ENCODE peak calls at places on chromosomes 6 and 20, in seven cellular contexts. M is WERI-Rb-1, Q is astrocyte of the cerebellum, F is spleen, H is suprapubic skin, A is fibroblast of the aortic adventitia, G is HFF-Myc. E is an unnamed sample.

GRCh38 chr6:43020847-43021246 is 576 bp upstream of the RRP36 start:
- DNase-seq in M (peak), Q (no peak), F (no peak), H (no peak), A (no peak), G (no peak), E (no peak)

GRCh38 chr6:125236536-125237327 is 65.0 kb downstream of the HDDC2 start:
- DNase-seq in M (no peak), Q (no peak), F (no peak), H (no peak), A (peak), G (no peak), E (no peak)

GRCh38 chr6:71254323-71254722 is 34.3 kb upstream of the OGFRL1 start:
- DNase-seq in M (peak), Q (no peak), F (no peak), H (no peak), A (no peak), G (no peak), E (no peak)

GRCh38 chr6:144296973-144297372 is 11.8 kb downstream of the UTRN start:
- DNase-seq in M (no peak), Q (no peak), F (no peak), H (no peak), A (peak), G (no peak), E (no peak)

GRCh38 chr6:6586167-6586566 is 2.4 kb upstream of the LY86 start:
- DNase-seq in M (no peak), Q (no peak), F (no peak), H (no peak), A (no peak), G (no peak), E (no peak)

GRCh38 chr20:37670426-37670825 is 23.4 kb upstream of the CTNNBL1 start:
- DNase-seq in M (no peak), Q (no peak), F (no peak), H (no peak), A (peak), G (peak), E (no peak)

GRCh38 chr6:141552463-141552862 is 580.3 kb upstream of the GJE1 start:
- DNase-seq in M (no peak), Q (peak), F (no peak), H (no peak), A (peak), G (peak), E (no peak)

GRCh38 chr20:17612287-17612974 is 42.6 kb downstream of the DSTN start:
- DNase-seq in M (no peak), Q (no peak), F (peak), H (no peak), A (peak), G (no peak), E (peak)

GRCh38 chr20:15851576-15852075 is 721.6 kb downstream of the KIF16B start:
- DNase-seq in M (peak), Q (no peak), F (no peak), H (no peak), A (no peak), G (no peak), E (no peak)

GRCh38 chr6:79180082-79180481 is 54.4 kb downstream of the HMGN3 start:
- DNase-seq in M (no peak), Q (no peak), F (no peak), H (no peak), A (no peak), G (no peak), E (no peak)

GRCh38 chr20:57517904-57518303 is 7.0 kb downstream of the CTCFL start:
- DNase-seq in M (no peak), Q (no peak), F (no peak), H (no peak), A (no peak), G (no peak), E (no peak)

GRCh38 chr6:3205913-3206312 is 21.5 kb downstream of the TUBB2B start:
- DNase-seq in M (no peak), Q (peak), F (no peak), H (no peak), A (peak), G (no peak), E (no peak)

GRCh38 chr6:160767019-160767646 is 65.1 kb downstream of the PLG start:
- DNase-seq in M (peak), Q (peak), F (peak), H (peak), A (peak), G (no peak), E (no peak)

GRCh38 chr6:64404370-64404769 is 768.8 kb downstream of the PHF3 start:
- DNase-seq in M (no peak), Q (no peak), F (no peak), H (no peak), A (no peak), G (no peak), E (no peak)

GRCh38 chr20:43744966-43745733 is 18.3 kb upstream of the GTSF1L start:
- DNase-seq in M (peak), Q (no peak), F (no peak), H (no peak), A (no peak), G (no peak), E (no peak)

GRCh38 chr6:14266266-14266665 is 148.7 kb downstream of the CD83 start:
- DNase-seq in M (no peak), Q (no peak), F (no peak), H (no peak), A (no peak), G (no peak), E (no peak)

GRCh38 chr6:42417641-42418112 is 34.0 kb downstream of the TRERF1 start:
- DNase-seq in M (no peak), Q (peak), F (peak), H (no peak), A (peak), G (no peak), E (peak)

GRCh38 chr20:49186535-49187329 is 1.4 kb downstream of the STAU1 start:
- DNase-seq in M (peak), Q (peak), F (peak), H (no peak), A (peak), G (no peak), E (peak)

GRCh38 chr6:88490195-88490594 is 324.0 kb upstream of the CNR1 start:
- DNase-seq in M (no peak), Q (no peak), F (no peak), H (no peak), A (no peak), G (no peak), E (no peak)

GRCh38 chr6:4794140-4794707 is 18.0 kb downstream of the CDYL start:
- DNase-seq in M (no peak), Q (no peak), F (no peak), H (no peak), A (no peak), G (no peak), E (no peak)

GRCh38 chr20:41482647-41483552 is 116.3 kb upstream of the EMILIN3 start:
- DNase-seq in M (peak), Q (peak), F (no peak), H (no peak), A (peak), G (peak), E (no peak)

GRCh38 chr20:16860914-16861313 is 112.8 kb downstream of the OTOR start:
- DNase-seq in M (no peak), Q (no peak), F (no peak), H (no peak), A (no peak), G (no peak), E (no peak)

GRCh38 chr20:34524426-34524825 is 8.2 kb downstream of the DYNLRB1 start:
- DNase-seq in M (no peak), Q (no peak), F (no peak), H (no peak), A (no peak), G (no peak), E (no peak)

GRCh38 chr6:122717350-122717749 is 62.2 kb upstream of the FABP7 start:
- DNase-seq in M (peak), Q (peak), F (no peak), H (no peak), A (peak), G (no peak), E (no peak)

GRCh38 chr6:163420315-163420667 is 5.8 kb downstream of the QKI start:
- DNase-seq in M (no peak), Q (no peak), F (no peak), H (no peak), A (peak), G (no peak), E (no peak)

GRCh38 chr6:130675072-130675471 is 152.1 kb upstream of the SMLR1 start:
- DNase-seq in M (no peak), Q (no peak), F (no peak), H (no peak), A (peak), G (no peak), E (no peak)

GRCh38 chr6:38176797-38177751 is 357.5 kb downstream of the ZFAND3 start:
- DNase-seq in M (peak), Q (no peak), F (peak), H (no peak), A (no peak), G (no peak), E (no peak)

GRCh38 chr6:95266537-95267258 is 310.6 kb upstream of the MANEA start:
- DNase-seq in M (no peak), Q (no peak), F (no peak), H (no peak), A (no peak), G (no peak), E (no peak)

GRCh38 chr20:50381771-50382593 is 128.2 kb upstream of the PTPN1 start:
- DNase-seq in M (no peak), Q (no peak), F (no peak), H (no peak), A (no peak), G (no peak), E (peak)

GRCh38 chr6:157292202-157292601 is 31.1 kb downstream of the TMEM242 start:
- DNase-seq in M (no peak), Q (no peak), F (no peak), H (no peak), A (no peak), G (no peak), E (no peak)

GRCh38 chr6:2563635-2564034 is 187.1 kb downstream of the MYLK4 start:
- DNase-seq in M (no peak), Q (no peak), F (no peak), H (no peak), A (peak), G (no peak), E (peak)

GRCh38 chr6:31582230-31582601 is at the start of gene LTB:
- DNase-seq in M (no peak), Q (no peak), F (peak), H (no peak), A (no peak), G (no peak), E (peak)

GRCh38 chr6:11009353-11009752 is 34.8 kb downstream of the ELOVL2 start:
- DNase-seq in M (no peak), Q (no peak), F (no peak), H (no peak), A (peak), G (no peak), E (no peak)

GRCh38 chr6:167826230-167827061 is at the start of gene AFDN:
- DNase-seq in M (peak), Q (no peak), F (peak), H (peak), A (peak), G (no peak), E (no peak)

GRCh38 chr6:147577466-147577865 is 69.0 kb downstream of the SAMD5 start:
- DNase-seq in M (no peak), Q (no peak), F (no peak), H (no peak), A (no peak), G (no peak), E (no peak)

GRCh38 chr6:73504160-73504559 is 16.7 kb downstream of the EEF1A1 start:
- DNase-seq in M (no peak), Q (no peak), F (no peak), H (no peak), A (no peak), G (no peak), E (no peak)

GRCh38 chr20:845226-845868 is 11.8 kb downstream of the FAM110A start:
- DNase-seq in M (no peak), Q (no peak), F (peak), H (no peak), A (no peak), G (no peak), E (no peak)
- H3K4me3 ChIP-seq in M (peak), Q (no peak), F (peak), H (peak), A (no peak), G (no peak), E (no peak)

GRCh38 chr6:151143806-151144205 is 96.0 kb upstream of the AKAP12 start:
- DNase-seq in M (no peak), Q (no peak), F (no peak), H (no peak), A (no peak), G (no peak), E (no peak)
- H3K4me3 ChIP-seq in M (no peak), Q (no peak), F (no peak), H (no peak), A (no peak), G (no peak), E (no peak)

GRCh38 chr20:38806855-38807655 is 1.6 kb downstream of the PPP1R16B start:
- DNase-seq in M (peak), Q (no peak), F (peak), H (no peak), A (no peak), G (no peak), E (no peak)
- H3K4me3 ChIP-seq in M (peak), Q (peak), F (peak), H (peak), A (no peak), G (no peak), E (no peak)

GRCh38 chr6:165929607-165930006 is 238.0 kb downstream of the TBXT start:
- DNase-seq in M (no peak), Q (no peak), F (no peak), H (no peak), A (no peak), G (no peak), E (no peak)
- H3K4me3 ChIP-seq in M (no peak), Q (no peak), F (no peak), H (no peak), A (no peak), G (no peak), E (no peak)

GRCh38 chr20:62182469-62183425 is at the start of gene MTG2:
- DNase-seq in M (peak), Q (peak), F (peak), H (peak), A (peak), G (peak), E (peak)

GRCh38 chr20:62183426-62184142 is 756 bp downstream of the MTG2 start:
- DNase-seq in M (no peak), Q (no peak), F (peak), H (no peak), A (peak), G (no peak), E (no peak)

GRCh38 chr20:62186096-62186426 is 3.2 kb downstream of the MTG2 start:
- DNase-seq in M (no peak), Q (no peak), F (no peak), H (no peak), A (no peak), G (no peak), E (no peak)

GRCh38 chr20:62190639-62191411 is 8.0 kb downstream of the MTG2 start:
- DNase-seq in M (no peak), Q (no peak), F (peak), H (no peak), A (no peak), G (no peak), E (no peak)

GRCh38 chr20:62186887-62187866 is 4.3 kb downstream of the MTG2 start:
- DNase-seq in M (no peak), Q (no peak), F (peak), H (no peak), A (peak), G (no peak), E (no peak)
- H3K4me3 ChIP-seq in M (no peak), Q (no peak), F (no peak), H (no peak), A (no peak), G (no peak), E (no peak)